ENCODE peak calls at places on chromosomes 4 and X, in four cellular contexts. Q, P, I and U are unnamed samples.

GRCh38 chrX:24398766-24399165 is 38.3 kb downstream of the SUPT20HL1 start:
- DNase-seq in Q (no peak), P (no peak), I (no peak), U (no peak)

GRCh38 chr4:53608242-53608641 is 17.0 kb upstream of the LNX1 start:
- DNase-seq in Q (no peak), P (no peak), I (no peak), U (no peak)

GRCh38 chr4:161815841-161816240 is 348.0 kb downstream of the FSTL5 start:
- DNase-seq in Q (no peak), P (no peak), I (no peak), U (no peak)

GRCh38 chrX:32448320-32448719 is 763.0 kb downstream of the DMD start:
- DNase-seq in Q (no peak), P (peak), I (no peak), U (no peak)

GRCh38 chrX:38183577-38183976 is 37.1 kb downstream of the SRPX start:
- DNase-seq in Q (peak), P (no peak), I (no peak), U (no peak)

GRCh38 chrX:145729635-145730034 is 88.0 kb upstream of the SLITRK2 start:
- DNase-seq in Q (peak), P (no peak), I (peak), U (no peak)

GRCh38 chr4:52877694-52878093 is 15.6 kb downstream of the RASL11B start:
- DNase-seq in Q (peak), P (no peak), I (no peak), U (no peak)

GRCh38 chr4:119136541-119136940 is 909 bp downstream of the MYOZ2 start:
- DNase-seq in Q (no peak), P (peak), I (no peak), U (no peak)

GRCh38 chr4:71540749-71541269 is 202.0 kb downstream of the SLC4A4 start:
- DNase-seq in Q (no peak), P (peak), I (no peak), U (no peak)

GRCh38 chr4:92636038-92636825 is 332.5 kb downstream of the GRID2 start:
- DNase-seq in Q (peak), P (no peak), I (peak), U (no peak)

GRCh38 chr4:24103434-24104168 is 213.8 kb upstream of the PPARGC1A start:
- DNase-seq in Q (peak), P (peak), I (no peak), U (no peak)

GRCh38 chr4:5890063-5890727 is 2.7 kb downstream of the CRMP1 start:
- DNase-seq in Q (peak), P (no peak), I (peak), U (no peak)

GRCh38 chrX:139020793-139021192 is 309.3 kb upstream of the FGF13 start:
- DNase-seq in Q (no peak), P (no peak), I (no peak), U (no peak)

GRCh38 chr4:6834867-6835266 is 52.3 kb downstream of the KIAA0232 start:
- DNase-seq in Q (no peak), P (no peak), I (no peak), U (no peak)

GRCh38 chrX:133847595-133847994 is 137.8 kb downstream of the GPC3 start:
- DNase-seq in Q (no peak), P (no peak), I (no peak), U (no peak)

GRCh38 chr4:182564966-182565365 is 321.8 kb downstream of the TENM3 start:
- DNase-seq in Q (no peak), P (no peak), I (no peak), U (no peak)

GRCh38 chr4:102623622-102624021 is 122.5 kb downstream of the NFKB1 start:
- DNase-seq in Q (peak), P (peak), I (peak), U (no peak)

GRCh38 chrX:68417651-68418050 is 15.6 kb downstream of the OPHN1 start:
- DNase-seq in Q (no peak), P (no peak), I (no peak), U (no peak)

GRCh38 chrX:119272882-119273806 is 37.1 kb downstream of the PGRMC1 start:
- DNase-seq in Q (peak), P (peak), I (no peak), U (peak)

GRCh38 chr4:113024373-113024772 is 25.1 kb upstream of the ANK2 start:
- DNase-seq in Q (no peak), P (no peak), I (no peak), U (no peak)

GRCh38 chrX:53048169-53049126 is at the start of gene GPR173:
- DNase-seq in Q (peak), P (peak), I (peak), U (peak)

GRCh38 chrX:66162331-66162822 is 1.7 kb upstream of the HEPH start:
- DNase-seq in Q (no peak), P (no peak), I (no peak), U (no peak)

GRCh38 chrX:69505772-69506616 is 1.9 kb downstream of the NALF2 start:
- DNase-seq in Q (no peak), P (no peak), I (no peak), U (peak)

GRCh38 chrX:69501433-69501832 is 2.7 kb upstream of the NALF2 start:
- DNase-seq in Q (no peak), P (peak), I (no peak), U (no peak)

GRCh38 chrX:69504626-69505612 is 793 bp downstream of the NALF2 start:
- DNase-seq in Q (no peak), P (no peak), I (no peak), U (peak)

GRCh38 chrX:69503835-69504625 is at the start of gene NALF2:
- DNase-seq in Q (peak), P (peak), I (no peak), U (peak)

DNA sequence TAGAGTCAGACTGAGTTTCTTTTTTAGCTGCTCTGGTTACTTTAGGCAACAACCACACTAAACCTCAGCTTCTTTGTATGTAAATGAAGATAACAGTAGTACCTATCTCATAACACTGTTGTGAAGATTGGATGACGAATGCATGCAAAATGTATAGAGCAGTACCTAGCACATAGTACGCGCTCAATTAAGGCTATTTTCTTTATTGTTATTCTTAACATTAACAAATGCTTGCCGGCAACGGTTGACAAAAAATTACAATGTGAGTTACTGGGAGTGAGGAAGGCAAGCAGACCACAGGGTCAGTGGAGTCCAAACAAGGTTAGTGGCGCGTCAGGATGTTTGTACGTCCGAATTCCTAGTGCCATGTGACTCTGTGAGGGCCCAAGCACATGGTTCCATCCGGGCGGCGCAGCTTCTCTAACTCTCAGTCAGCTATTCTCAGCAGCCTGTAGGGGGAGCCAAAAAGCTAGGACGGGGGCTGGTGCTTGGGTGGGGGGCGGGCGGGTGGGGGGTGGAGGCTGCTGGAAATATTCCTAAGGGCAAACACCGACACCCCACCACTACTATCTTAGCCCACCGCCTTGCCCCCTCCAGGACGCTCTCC is 795 bp upstream of the NALF2 start:
- DNase-seq in Q (no peak), P (peak), I (no peak), U (peak)
- TF ChIP-seq CTCF in Q (peak), P (peak), I (peak), U (peak)

DNA sequence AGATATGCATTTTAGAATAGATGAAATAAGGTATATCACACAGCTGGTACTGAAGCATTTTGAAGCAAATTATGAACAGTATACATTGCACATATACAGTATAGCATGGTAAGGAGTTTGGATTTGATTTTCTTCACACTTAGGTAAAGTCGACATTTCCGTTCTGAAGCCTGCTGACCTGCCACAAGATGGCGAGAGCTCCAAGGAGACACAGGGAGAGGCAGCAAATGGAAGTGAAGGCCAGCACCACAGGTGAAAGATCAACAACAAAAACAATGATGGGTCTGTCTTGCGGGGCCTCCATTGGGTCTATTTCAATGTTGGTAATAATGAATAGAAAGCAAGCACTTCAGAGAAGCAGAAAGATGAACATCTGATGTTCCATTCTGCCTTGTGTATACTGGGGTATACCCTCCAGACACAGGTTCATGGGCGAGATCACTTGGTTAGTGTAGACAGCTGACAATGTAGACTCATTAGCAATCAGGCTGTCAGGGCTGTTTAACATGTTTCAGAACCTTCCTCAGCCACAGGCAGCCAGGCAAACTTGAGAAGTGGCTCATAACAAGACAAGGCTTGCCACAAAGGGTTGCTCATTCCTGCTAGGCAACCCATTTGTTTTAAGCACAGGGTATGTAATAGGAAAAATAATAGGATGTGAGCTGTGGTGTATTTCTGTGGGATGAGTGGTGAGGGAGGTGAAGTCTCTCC is 21.4 kb upstream of the NOX1 start:
- DNase-seq in Q (peak), P (peak), I (no peak), U (no peak)
- TF ChIP-seq CTCF in Q (peak), P (peak), I (no peak), U (peak)

GRCh38 chrX:54540289-54540688 is 10.3 kb downstream of the GNL3L start:
- DNase-seq in Q (peak), P (peak), I (no peak), U (no peak)
- TF ChIP-seq CTCF in Q (no peak), P (peak), I (no peak), U (no peak)

GRCh38 chrX:8724176-8724757 is 7.7 kb downstream of the ANOS1 start:
- DNase-seq in Q (no peak), P (peak), I (no peak), U (no peak)
- TF ChIP-seq CTCF in Q (no peak), P (peak), I (no peak), U (peak)